ENCODE peak calls at places on chromosomes 16 and 17, in nine cellular contexts. A, U, D, F, P, Q, T, W and I are unnamed samples.

GRCh38 chr16:84013787-84014569 is 28.6 kb downstream of the SLC38A8 start:
- DNase-seq in F (peak), A (peak), Q (no peak), U (no peak), P (peak), D (peak), W (peak), T (no peak), I (no peak)

GRCh38 chr16:24508614-24509013 is 30.8 kb upstream of the RBBP6 start:
- DNase-seq in Q (no peak), P (peak), D (no peak), W (peak), U (no peak), F (peak), A (no peak), T (peak), I (no peak)

GRCh38 chr17:27986805-27987684 is 55.4 kb upstream of the NLK start:
- DNase-seq in P (no peak), W (peak), A (no peak), F (peak), T (no peak), Q (no peak), D (no peak), U (no peak), I (no peak)

GRCh38 chr16:62033065-62033464 is 3.2 kb downstream of the CDH8 start:
- DNase-seq in W (no peak), P (no peak), T (no peak), F (no peak), A (no peak), D (no peak), U (no peak), Q (no peak), I (no peak)

GRCh38 chr16:80670170-80670865 is 129.5 kb downstream of the DYNLRB2 start:
- DNase-seq in W (no peak), U (peak), P (no peak), D (peak), A (no peak), T (no peak), F (no peak), Q (no peak), I (no peak)

GRCh38 chr17:53722407-53722806 is 100.3 kb upstream of the KIF2B start:
- DNase-seq in P (peak), A (no peak), F (peak), D (no peak), U (no peak), Q (no peak), W (peak), T (no peak), I (peak)

GRCh38 chr17:82103588-82104451 is 5.8 kb upstream of the FASN start:
- DNase-seq in W (no peak), U (no peak), P (no peak), A (no peak), T (no peak), Q (no peak), F (peak), D (no peak), I (no peak)

GRCh38 chr16:11565665-11566064 is 21.1 kb downstream of the LITAF start:
- DNase-seq in Q (no peak), D (no peak), A (no peak), P (no peak), F (no peak), T (no peak), W (no peak), U (no peak), I (no peak)

GRCh38 chr17:7673239-7673638 is 14.1 kb downstream of the TP53 start:
- DNase-seq in F (no peak), Q (no peak), D (peak), T (no peak), U (no peak), A (no peak), W (no peak), P (no peak), I (no peak)

GRCh38 chr17:45228985-45229517 is 7.4 kb downstream of the FMNL1 start:
- DNase-seq in Q (peak), D (peak), W (peak), T (peak), U (peak), A (peak), F (peak), P (peak), I (peak)

GRCh38 chr17:61201211-61201610 is 198.4 kb upstream of the TBX2 start:
- DNase-seq in F (peak), P (peak), D (no peak), U (no peak), W (peak), Q (no peak), A (no peak), T (no peak), I (no peak)

GRCh38 chr17:81976332-81977210 is 858 bp upstream of the ASPSCR1 start:
- DNase-seq in D (peak), U (no peak), P (peak), Q (no peak), F (no peak), A (no peak), W (no peak), T (no peak), I (no peak)

GRCh38 chr17:7854851-7855642 is at the start of gene TMEM88:
- DNase-seq in U (peak), Q (no peak), A (no peak), T (no peak), W (peak), F (peak), P (no peak), D (no peak), I (no peak)